ENCODE peak calls at places on chromosomes 2 and 18, in ten cellular contexts. J is astrocyte, M is fibroblast of mammary gland, E is body of pancreas, U is right atrium auricular region, A is psoas muscle, T is AG10803, K is AG04449, V is fibroblast of lung, Y is fibroblast of villous mesenchyme. P is an unnamed sample.

GRCh38 chr2:190412971-190413370 is 4.8 kb downstream of the MFSD6 start:
- DNase-seq in J (no peak), M (no peak), E (no peak), U (no peak), A (no peak), T (no peak), K (no peak), V (no peak), Y (no peak), P (no peak)

GRCh38 chr2:157497603-157498314 is 53.9 kb upstream of the CYTIP start:
- DNase-seq in J (peak), M (peak), E (peak), U (no peak), A (no peak), T (peak), K (no peak), V (peak), Y (peak), P (no peak)

GRCh38 chr2:222743263-222743865 is 71.9 kb downstream of the MOGAT1 start:
- DNase-seq in J (no peak), M (no peak), E (peak), U (no peak), A (no peak), T (no peak), K (no peak), V (no peak), Y (peak), P (peak)

GRCh38 chr18:5155180-5155906 is 41.7 kb downstream of the AKAIN1 start:
- DNase-seq in J (no peak), M (no peak), E (no peak), U (no peak), A (no peak), T (no peak), K (no peak), V (no peak), Y (no peak), P (no peak)

GRCh38 chr2:218953366-218953954 is 6.0 kb upstream of the CDK5R2 start:
- DNase-seq in J (no peak), M (no peak), E (no peak), U (no peak), A (no peak), T (no peak), K (no peak), V (no peak), Y (no peak), P (no peak)

GRCh38 chr2:101697794-101698418 is 399 bp downstream of the MAP4K4 start:
- DNase-seq in J (no peak), M (no peak), E (no peak), U (no peak), A (peak), T (no peak), K (no peak), V (no peak), Y (no peak), P (peak)

GRCh38 chr2:26583381-26583911 is 57.7 kb downstream of the CIB4 start:
- DNase-seq in J (no peak), M (no peak), E (no peak), U (no peak), A (no peak), T (no peak), K (no peak), V (no peak), Y (no peak), P (no peak)

GRCh38 chr18:69872661-69873060 is 75.0 kb downstream of the CD226 start:
- DNase-seq in J (no peak), M (no peak), E (no peak), U (no peak), A (no peak), T (no peak), K (no peak), V (peak), Y (no peak), P (no peak)

GRCh38 chr18:22838639-22839487 is 94.3 kb upstream of the RBBP8 start:
- DNase-seq in J (no peak), M (no peak), E (no peak), U (no peak), A (no peak), T (no peak), K (no peak), V (no peak), Y (no peak), P (no peak)

GRCh38 chr2:234863043-234863934 is 88.5 kb upstream of the SH3BP4 start:
- DNase-seq in J (peak), M (peak), E (peak), U (no peak), A (peak), T (peak), K (no peak), V (peak), Y (peak), P (peak)

GRCh38 chr2:9336534-9337354 is 86.6 kb downstream of the ITGB1BP1 start:
- DNase-seq in J (peak), M (peak), E (peak), U (no peak), A (no peak), T (peak), K (peak), V (peak), Y (peak), P (peak)

GRCh38 chr18:39675916-39676315 is 2110.3 kb upstream of the CELF4 start:
- DNase-seq in J (no peak), M (peak), E (no peak), U (no peak), A (no peak), T (no peak), K (no peak), V (no peak), Y (peak), P (no peak)

GRCh38 chr2:196277002-196277401 is 105.6 kb upstream of the STK17B start:
- DNase-seq in J (no peak), M (peak), E (peak), U (no peak), A (no peak), T (no peak), K (no peak), V (no peak), Y (peak), P (no peak)

GRCh38 chr2:236636714-236637485 is 67.3 kb downstream of the ACKR3 start:
- DNase-seq in J (no peak), M (no peak), E (no peak), U (peak), A (no peak), T (no peak), K (no peak), V (no peak), Y (no peak), P (no peak)

GRCh38 chr18:74819433-74820059 is 221.9 kb downstream of the ZNF407 start:
- DNase-seq in J (no peak), M (no peak), E (no peak), U (no peak), A (no peak), T (no peak), K (no peak), V (no peak), Y (no peak), P (no peak)

GRCh38 chr2:98869272-98869641 is 66.8 kb downstream of the CRACDL start:
- DNase-seq in J (no peak), M (no peak), E (peak), U (no peak), A (no peak), T (no peak), K (no peak), V (no peak), Y (no peak), P (no peak)

GRCh38 chr2:191950132-191950885 is 103.4 kb upstream of the CAVIN2 start:
- DNase-seq in J (peak), M (peak), E (no peak), U (no peak), A (no peak), T (peak), K (no peak), V (peak), Y (peak), P (no peak)

GRCh38 chr18:75031717-75032317 is 177.1 kb downstream of the PTGR3 start:
- DNase-seq in J (no peak), M (no peak), E (no peak), U (no peak), A (no peak), T (peak), K (no peak), V (no peak), Y (peak), P (no peak)

GRCh38 chr2:32614069-32614468 is 13.8 kb upstream of the TTC27 start:
- DNase-seq in J (no peak), M (no peak), E (no peak), U (no peak), A (no peak), T (no peak), K (no peak), V (no peak), Y (no peak), P (no peak)

GRCh38 chr2:88903744-88904353 is 212.4 kb downstream of the RPIA start:
- DNase-seq in J (no peak), M (peak), E (peak), U (no peak), A (no peak), T (peak), K (no peak), V (peak), Y (peak), P (peak)

GRCh38 chr18:65671621-65672415 is 79.0 kb upstream of the CDH7 start:
- DNase-seq in J (no peak), M (no peak), E (no peak), U (no peak), A (no peak), T (no peak), K (no peak), V (no peak), Y (no peak), P (no peak)

GRCh38 chr2:47699533-47700215 is 83.3 kb upstream of the MSH6 start:
- DNase-seq in J (no peak), M (no peak), E (no peak), U (no peak), A (no peak), T (no peak), K (no peak), V (no peak), Y (no peak), P (no peak)

GRCh38 chr2:65043001-65043400 is 13.2 kb upstream of the CEP68 start:
- DNase-seq in J (no peak), M (no peak), E (no peak), U (no peak), A (no peak), T (no peak), K (no peak), V (no peak), Y (no peak), P (no peak)

GRCh38 chr2:127386764-127387654 is 766 bp downstream of the MAP3K2 start:
- DNase-seq in J (peak), M (peak), E (peak), U (peak), A (peak), T (peak), K (peak), V (peak), Y (peak), P (peak)

GRCh38 chr2:234597576-234597861 is 100.6 kb upstream of the ARL4C start:
- DNase-seq in J (no peak), M (no peak), E (no peak), U (no peak), A (no peak), T (no peak), K (no peak), V (no peak), Y (no peak), P (no peak)

GRCh38 chr2:120934891-120935338 is 199.2 kb downstream of the GLI2 start:
- DNase-seq in J (peak), M (peak), E (peak), U (peak), A (peak), T (peak), K (peak), V (peak), Y (peak), P (peak)

GRCh38 chr2:43248621-43249020 is 22.2 kb upstream of the ZFP36L2 start:
- DNase-seq in J (no peak), M (no peak), E (no peak), U (no peak), A (no peak), T (no peak), K (no peak), V (no peak), Y (no peak), P (no peak)

GRCh38 chr2:173231042-173231441 is 123.6 kb upstream of the CDCA7 start:
- DNase-seq in J (no peak), M (no peak), E (peak), U (no peak), A (no peak), T (no peak), K (no peak), V (no peak), Y (no peak), P (no peak)

GRCh38 chr2:202764991-202765390 is 106.6 kb downstream of the ICA1L start:
- DNase-seq in J (no peak), M (no peak), E (no peak), U (no peak), A (no peak), T (no peak), K (no peak), V (no peak), Y (no peak), P (no peak)

GRCh38 chr18:50115095-50115494 is 79.9 kb downstream of the MYO5B start:
- DNase-seq in J (no peak), M (no peak), E (no peak), U (no peak), A (no peak), T (no peak), K (no peak), V (peak), Y (no peak), P (no peak)

GRCh38 chr18:22166070-22166972 is 3.1 kb upstream of the GATA6 start:
- DNase-seq in J (no peak), M (no peak), E (peak), U (peak), A (peak), T (no peak), K (no peak), V (no peak), Y (no peak), P (peak)

GRCh38 chr2:98757904-98758421 is 27.0 kb upstream of the MGAT4A start:
- DNase-seq in J (peak), M (peak), E (peak), U (peak), A (peak), T (peak), K (peak), V (peak), Y (peak), P (peak)

GRCh38 chr2:579351-579886 is 97.8 kb downstream of the TMEM18 start:
- DNase-seq in J (no peak), M (no peak), E (no peak), U (peak), A (no peak), T (no peak), K (no peak), V (no peak), Y (no peak), P (no peak)

GRCh38 chr2:48589170-48589767 is 28.4 kb upstream of the GTF2A1L start:
- DNase-seq in J (peak), M (peak), E (peak), U (no peak), A (peak), T (peak), K (no peak), V (peak), Y (peak), P (peak)

GRCh38 chr2:172985139-172985874 is 90.3 kb upstream of the MAP3K20 start:
- DNase-seq in J (peak), M (no peak), E (peak), U (no peak), A (peak), T (no peak), K (no peak), V (peak), Y (no peak), P (peak)

GRCh38 chr2:216221806-216222205 is 112.7 kb downstream of the XRCC5 start:
- DNase-seq in J (peak), M (peak), E (no peak), U (no peak), A (no peak), T (peak), K (no peak), V (peak), Y (no peak), P (no peak)

GRCh38 chr2:233135421-233135820 is 75.3 kb downstream of the INPP5D start:
- DNase-seq in J (no peak), M (no peak), E (no peak), U (no peak), A (no peak), T (no peak), K (no peak), V (no peak), Y (no peak), P (no peak)

GRCh38 chr2:33723322-33723721 is 124.2 kb upstream of the FAM98A start:
- DNase-seq in J (no peak), M (no peak), E (no peak), U (no peak), A (no peak), T (no peak), K (no peak), V (no peak), Y (no peak), P (no peak)

DNA sequence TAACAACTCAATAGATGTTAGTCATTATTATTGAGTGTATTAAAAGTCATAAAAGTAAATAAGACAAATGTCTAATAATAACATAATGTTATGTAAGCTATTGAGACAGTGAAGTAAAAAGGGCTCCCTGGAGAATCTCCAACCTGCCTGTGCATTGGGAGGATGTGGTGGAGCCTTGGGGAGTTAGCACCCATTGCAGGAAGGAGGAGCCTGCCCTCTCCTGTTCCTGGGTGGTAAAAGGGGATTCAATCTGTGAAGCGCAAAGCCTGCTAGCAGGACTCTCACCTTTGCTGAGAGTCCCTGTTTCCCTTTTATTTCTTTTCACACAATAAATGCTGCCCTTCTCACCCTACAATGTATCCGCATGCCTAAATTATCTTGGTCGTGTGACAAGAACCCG is 206.1 kb downstream of the RAB3GAP1 start:
- DNase-seq in J (no peak), M (peak), E (no peak), U (no peak), A (no peak), T (no peak), K (no peak), V (no peak), Y (no peak), P (no peak)
- TF ChIP-seq CTCF in J (no peak), M (peak), E (no peak), U (no peak), A (no peak), T (no peak), K (no peak), V (no peak), Y (peak), P (no peak)

DNA sequence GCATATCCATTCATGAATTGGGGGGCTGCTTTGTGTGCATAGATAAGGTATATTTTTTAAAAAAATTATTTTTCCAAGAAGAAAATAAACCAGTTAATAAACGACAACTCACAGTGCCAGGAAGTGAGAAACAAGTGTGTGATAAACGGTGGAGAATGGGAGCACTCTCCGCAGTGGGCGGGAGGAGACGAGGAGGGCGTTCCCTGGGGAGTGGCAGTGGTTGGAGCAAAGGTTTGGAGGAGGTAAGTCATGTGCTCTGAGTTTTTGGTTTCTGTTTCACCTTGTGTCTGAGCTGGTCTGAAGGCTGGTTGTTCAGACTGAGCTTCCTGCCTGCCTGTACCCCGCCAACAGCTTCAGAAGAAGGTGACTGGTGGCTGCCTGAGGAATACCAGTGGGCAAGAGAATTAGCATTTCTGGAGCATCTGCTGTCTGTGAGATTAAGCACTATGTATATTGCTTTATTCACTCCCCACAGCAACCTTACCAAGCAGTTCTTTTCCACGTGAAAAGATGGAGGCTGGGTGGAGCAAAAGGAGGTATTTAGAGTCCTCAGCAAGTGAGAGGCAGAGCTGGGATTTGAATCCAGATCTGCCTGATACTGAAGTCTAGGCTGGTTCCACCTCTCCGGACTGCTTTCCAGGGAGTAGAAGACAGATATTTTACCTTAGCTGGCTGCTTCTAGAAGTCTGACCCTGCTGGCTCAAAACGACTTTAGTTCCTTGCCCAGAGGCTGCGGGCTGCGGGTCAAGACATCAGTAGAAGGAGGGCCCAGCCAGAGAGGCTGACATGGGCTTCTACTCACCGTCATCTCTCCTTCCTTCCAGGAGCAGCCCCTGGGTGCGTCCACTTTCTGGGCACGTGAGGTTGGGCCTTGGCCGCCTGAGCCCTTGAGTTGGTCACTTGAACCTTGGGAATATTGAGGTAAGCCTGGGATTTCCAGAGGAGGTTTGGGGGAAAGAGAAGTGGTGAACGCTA is 26.9 kb upstream of the CASP8 start:
- DNase-seq in J (peak), M (peak), E (peak), U (no peak), A (peak), T (no peak), K (no peak), V (peak), Y (peak), P (peak)
- H3K4me3 ChIP-seq in J (no peak), M (peak), E (peak), U (peak), A (peak), T (no peak), K (no peak), V (no peak), Y (peak), P (no peak)

GRCh38 chr18:10055125-10055750 is 141.4 kb downstream of the VAPA start:
- DNase-seq in J (no peak), M (peak), E (no peak), U (no peak), A (no peak), T (no peak), K (no peak), V (no peak), Y (peak), P (no peak)
- TF ChIP-seq CTCF in J (no peak), M (no peak), E (no peak), U (no peak), A (no peak), T (no peak), K (no peak), V (no peak), Y (no peak), P (no peak)

DNA sequence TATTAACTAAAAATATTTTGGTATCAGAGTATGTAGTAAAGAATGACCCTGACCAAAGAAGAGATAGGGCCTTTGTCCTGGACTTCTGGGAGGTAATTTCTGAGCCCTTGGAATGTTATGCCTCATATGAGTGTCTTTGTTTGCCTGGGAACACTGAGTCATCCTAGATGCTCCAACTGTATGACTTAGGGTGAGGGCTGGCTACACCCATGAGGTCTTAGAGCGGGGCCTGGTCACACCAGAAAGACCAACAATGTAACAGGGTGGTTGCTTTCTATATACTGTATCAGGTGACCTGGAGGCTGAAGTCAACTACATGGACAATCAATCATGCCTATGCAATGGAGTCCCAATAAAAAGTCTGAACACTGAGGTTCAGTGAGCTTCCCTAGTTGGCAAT is 253.1 kb downstream of the MBD2 start:
- DNase-seq in J (peak), M (no peak), E (no peak), U (no peak), A (no peak), T (no peak), K (no peak), V (peak), Y (no peak), P (no peak)
- H3K4me3 ChIP-seq in J (no peak), M (no peak), E (no peak), U (no peak), A (no peak), T (no peak), K (no peak), V (no peak), Y (no peak), P (no peak)

GRCh38 chr2:5589183-5589582 is 103.0 kb upstream of the SOX11 start:
- DNase-seq in J (no peak), M (no peak), E (no peak), U (no peak), A (no peak), T (no peak), K (no peak), V (no peak), Y (no peak), P (no peak)
- TF ChIP-seq CTCF in J (no peak), M (no peak), E (no peak), U (no peak), A (no peak), T (no peak), K (no peak), V (no peak), Y (no peak), P (no peak)

GRCh38 chr2:15259356-15259756 is 301.8 kb downstream of the NBAS start:
- DNase-seq in J (no peak), M (no peak), E (peak), U (no peak), A (no peak), T (no peak), K (no peak), V (no peak), Y (no peak), P (no peak)
- H3K4me3 ChIP-seq in J (no peak), M (no peak), E (no peak), U (no peak), A (no peak), T (no peak), K (no peak), V (no peak), Y (no peak), P (no peak)

P was measured in adrenal gland.